ENCODE peak calls at places on chromosome 16, in six cellular contexts. F is activated B cell treated with CpG ODN at 0.5 μM for 24 hours; A is sigmoid colon; T is stimulated activated naive B cell treated with anti-CD40 and anti-IgM and Interleukin-4, amounts not matched to agents 10 μg/mL and 1 μg/mL and 100 μg/mL, for 72 hours; Z is astrocyte of the spinal cord; C is GM23248. G is an unnamed sample.

GRCh38 chr16:85078176-85078700 is 34.0 kb downstream of the CIBAR2 start:
- DNase-seq in T (no peak), C (no peak), F (no peak), A (no peak), Z (no peak), G (no peak)

GRCh38 chr16:71885261-71885650 is 1.3 kb upstream of the ZNF821 start:
- DNase-seq in T (no peak), A (no peak), F (no peak), Z (no peak), C (peak), G (no peak)

GRCh38 chr16:71501562-71501961 is 12.4 kb upstream of the ZNF19 start:
- DNase-seq in Z (no peak), F (no peak), A (no peak), T (no peak), C (no peak), G (no peak)

GRCh38 chr16:78269251-78269650 is 169.8 kb downstream of the WWOX start:
- DNase-seq in F (no peak), Z (no peak), T (no peak), C (no peak), A (no peak), G (no peak)

GRCh38 chr16:75620326-75621169 is 2.5 kb downstream of the ADAT1 start:
- DNase-seq in F (no peak), Z (no peak), A (no peak), C (no peak), T (no peak), G (no peak)

GRCh38 chr16:66948034-66948821 is 12.8 kb upstream of the CES3 start:
- DNase-seq in T (no peak), Z (no peak), C (peak), A (no peak), F (no peak), G (no peak)

GRCh38 chr16:30694926-30695678 is 3.9 kb upstream of the SRCAP start:
- DNase-seq in F (no peak), A (no peak), Z (no peak), C (peak), T (no peak), G (no peak)

GRCh38 chr16:73015612-73016487 is 32.1 kb downstream of the ZFHX3 start:
- DNase-seq in Z (no peak), C (no peak), A (peak), T (no peak), F (no peak), G (no peak)

GRCh38 chr16:72198021-72198420 is 26.1 kb upstream of the PMFBP1 start:
- DNase-seq in F (no peak), Z (peak), C (peak), T (no peak), A (peak), G (peak)

GRCh38 chr16:1789643-1790045 is 3.9 kb downstream of the IGFALS start:
- DNase-seq in T (no peak), Z (no peak), A (peak), F (no peak), C (no peak), G (no peak)

GRCh38 chr16:801584-802363 is 1.2 kb upstream of the GNG13 start:
- DNase-seq in A (no peak), F (no peak), Z (no peak), C (no peak), T (no peak), G (no peak)

GRCh38 chr16:30574678-30575077 is 3.2 kb upstream of the ZNF688 start:
- DNase-seq in Z (no peak), A (no peak), T (no peak), F (no peak), C (no peak), G (no peak)

GRCh38 chr16:22297871-22298733 is 893 bp downstream of the POLR3E start:
- DNase-seq in C (peak), T (peak), F (peak), A (peak), Z (peak), G (peak)

GRCh38 chr16:7185689-7186088 is 147.0 kb upstream of the RBFOX1 start:
- DNase-seq in A (no peak), Z (no peak), T (no peak), C (no peak), F (no peak), G (no peak)

GRCh38 chr16:87806608-87807546 is 41.1 kb upstream of the KLHDC4 start:
- DNase-seq in C (peak), T (peak), Z (peak), A (peak), F (peak), G (peak)